ENCODE peak calls at places on chromosomes 3 and 15, in ten cellular contexts. F is GM12865; P is activated CD8-positive, alpha-beta T cell treated with anti-CD3 and anti-CD28 coated beads for 36 hours; K is endothelial cell; D is activated B cell treated with CpG ODN at 0.5 μM for 24 hours; V is PC-3; O is progenitor cell of endocrine pancreas; C is natural killer cell; X is GM13976; T is foreskin fibroblast. M is an unnamed sample.

GRCh38 chr3:19213608-19214220 is 65.4 kb downstream of the KCNH8 start:
- DNase-seq in F (peak; percentile 29), V (peak; percentile 13), D (no peak), K (no peak), O (no peak), X (no peak), C (no peak), T (no peak), P (no peak), M (no peak)

GRCh38 chr15:92925409-92925808 is 25.3 kb downstream of the CHD2 start:
- DNase-seq in K (no peak), D (no peak), P (no peak), F (no peak), C (no peak), X (no peak), O (no peak), T (no peak), V (no peak), M (no peak)

GRCh38 chr3:36476274-36476942 is 96.1 kb downstream of the STAC start:
- DNase-seq in T (no peak), P (no peak), V (no peak), X (no peak), O (no peak), C (no peak), D (no peak), K (no peak), F (no peak), M (no peak)

GRCh38 chr3:59654953-59655430 is 605.2 kb upstream of the CFAP20DC start:
- DNase-seq in K (no peak), T (no peak), P (no peak), X (no peak), C (no peak), V (no peak), O (no peak), F (no peak), D (no peak), M (no peak)

GRCh38 chr3:155572085-155572484 is 172.8 kb downstream of the PLCH1 start:
- DNase-seq in F (no peak), C (no peak), O (no peak), P (no peak), K (no peak), X (no peak), D (no peak), T (peak; percentile 51), V (peak; percentile 24), M (peak; percentile 35)

GRCh38 chr3:137035631-137036030 is 77.8 kb downstream of the IL20RB start:
- DNase-seq in V (peak; percentile 45), C (no peak), F (peak; percentile 44), X (peak; percentile 36), K (peak; percentile 28), T (no peak), D (no peak), O (no peak), P (peak; percentile 15), M (no peak)

GRCh38 chr3:125594581-125595011 is 701 bp downstream of the OSBPL11 start:
- DNase-seq in C (no peak), K (peak; percentile 15), F (peak; percentile 22), D (no peak), X (no peak), P (peak; percentile 37), O (no peak), V (no peak), T (peak; percentile 12), M (peak; percentile 2)

GRCh38 chr15:89192136-89192535 is 29.2 kb downstream of the RLBP1 start:
- DNase-seq in O (no peak), P (no peak), F (no peak), D (no peak), K (no peak), X (no peak), C (no peak), T (no peak), V (no peak), M (no peak)

GRCh38 chr3:38031022-38031994 is 1.9 kb upstream of the PLCD1 start:
- DNase-seq in K (no peak), O (no peak), D (no peak), X (no peak), F (no peak), V (peak; percentile 93), T (peak; percentile 55), C (no peak), P (peak; percentile 49), M (no peak)

GRCh38 chr3:48478631-48479555 is 25.1 kb downstream of the SHISA5 start:
- DNase-seq in V (no peak), O (no peak), X (peak; percentile 45), K (no peak), T (no peak), F (peak; percentile 55), C (peak; percentile 64), D (no peak), P (peak; percentile 80), M (no peak)

GRCh38 chr3:168977696-168978374 is 685.7 kb downstream of the MECOM start:
- DNase-seq in F (no peak), K (no peak), T (peak; percentile 51), V (no peak), X (no peak), C (no peak), P (no peak), O (no peak), D (no peak), M (no peak)

GRCh38 chr3:164779816-164780215 is 298.5 kb downstream of the SI start:
- DNase-seq in X (no peak), K (no peak), F (no peak), T (no peak), D (no peak), V (no peak), C (no peak), P (no peak), O (no peak), M (no peak)

GRCh38 chr3:129304141-129304540 is 25.5 kb downstream of the HMCES start:
- DNase-seq in C (no peak), V (no peak), D (no peak), T (no peak), X (no peak), F (no peak), O (no peak), P (no peak), K (no peak), M (no peak)

DNA sequence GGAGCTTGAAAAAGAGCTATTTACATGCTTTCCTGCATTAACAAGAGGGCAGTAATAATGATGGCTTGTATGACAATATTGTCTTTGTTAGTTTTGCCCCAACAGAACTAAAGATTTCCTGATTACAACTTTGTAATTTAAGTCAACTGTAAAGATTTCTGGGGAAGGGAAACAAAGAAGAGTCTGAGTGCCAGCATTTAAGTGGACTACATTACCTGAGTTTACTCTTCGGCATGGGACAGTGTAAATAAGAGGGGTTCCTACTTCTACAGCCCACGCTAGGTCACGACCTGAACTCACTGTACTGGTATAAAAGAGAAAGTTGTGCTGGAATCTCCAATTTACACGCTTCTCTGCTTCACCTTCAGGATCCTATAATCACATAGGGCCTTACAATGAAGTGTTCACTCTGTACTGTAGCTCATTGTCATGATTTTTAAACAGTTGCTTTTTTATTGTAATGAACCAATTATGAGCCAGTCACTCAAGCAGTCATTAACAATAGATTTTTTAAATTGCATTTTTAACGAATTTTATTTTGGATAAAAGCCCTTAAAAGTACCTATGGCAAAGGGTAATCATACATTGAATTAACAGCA is 39.6 kb downstream of the DPH6 start:
- DNase-seq in F (no peak), O (no peak), P (no peak), D (no peak), K (no peak), T (no peak), C (no peak), V (peak; percentile 16), X (no peak), M (no peak)
- TF ChIP-seq CTCF in F (no peak), O (no peak), P (no peak), D (no peak), K (no peak), T (no peak), C (no peak), V (no peak), X (no peak), M (no peak)

DNA sequence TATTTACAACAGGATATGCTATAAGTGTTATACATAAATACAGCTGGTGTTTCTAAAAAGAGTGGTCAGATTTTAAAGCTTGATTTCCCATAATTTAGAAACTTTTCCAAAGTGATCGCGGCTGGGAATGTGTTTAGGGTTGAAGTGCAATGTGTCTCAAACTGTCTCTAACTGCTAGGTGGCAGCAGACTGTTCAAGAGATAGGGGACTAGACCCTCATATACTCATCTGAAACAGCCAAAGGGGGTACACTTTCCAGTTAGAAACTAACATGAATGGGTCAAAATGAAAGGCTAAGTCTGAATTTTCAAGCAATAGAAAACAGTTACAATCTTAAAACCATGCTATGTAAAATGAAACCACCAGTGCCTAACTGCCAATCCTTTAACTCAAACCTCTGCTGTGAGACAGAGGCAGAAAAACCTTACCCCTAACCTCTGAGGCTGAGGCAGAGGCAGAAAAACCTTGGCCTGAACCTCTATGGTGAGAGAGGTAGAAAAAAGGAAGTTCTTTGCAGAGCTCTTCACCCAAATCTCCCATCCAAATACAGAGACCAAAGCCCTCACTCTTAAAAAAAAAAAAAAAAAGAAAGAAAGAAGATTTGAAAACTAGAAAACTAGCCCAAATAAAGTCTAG is 595.9 kb downstream of the NTRK3 start:
- DNase-seq in P (no peak), T (no peak), X (no peak), F (no peak), O (no peak), D (no peak), C (no peak), V (no peak), K (no peak), M (no peak)
- TF ChIP-seq CTCF in P (no peak), T (no peak), X (no peak), F (no peak), O (no peak), D (no peak), C (no peak), V (no peak), K (no peak), M (no peak)

GRCh38 chr15:76625267-76625666 is 279.9 kb downstream of the SCAPER start:
- DNase-seq in V (no peak), T (no peak), X (no peak), C (no peak), O (no peak), D (no peak), P (no peak), K (no peak), F (no peak), M (no peak)
- TF ChIP-seq CTCF in V (no peak), T (no peak), X (no peak), C (no peak), O (peak; percentile 14), D (no peak), P (no peak), K (no peak), F (no peak), M (no peak)

DNA sequence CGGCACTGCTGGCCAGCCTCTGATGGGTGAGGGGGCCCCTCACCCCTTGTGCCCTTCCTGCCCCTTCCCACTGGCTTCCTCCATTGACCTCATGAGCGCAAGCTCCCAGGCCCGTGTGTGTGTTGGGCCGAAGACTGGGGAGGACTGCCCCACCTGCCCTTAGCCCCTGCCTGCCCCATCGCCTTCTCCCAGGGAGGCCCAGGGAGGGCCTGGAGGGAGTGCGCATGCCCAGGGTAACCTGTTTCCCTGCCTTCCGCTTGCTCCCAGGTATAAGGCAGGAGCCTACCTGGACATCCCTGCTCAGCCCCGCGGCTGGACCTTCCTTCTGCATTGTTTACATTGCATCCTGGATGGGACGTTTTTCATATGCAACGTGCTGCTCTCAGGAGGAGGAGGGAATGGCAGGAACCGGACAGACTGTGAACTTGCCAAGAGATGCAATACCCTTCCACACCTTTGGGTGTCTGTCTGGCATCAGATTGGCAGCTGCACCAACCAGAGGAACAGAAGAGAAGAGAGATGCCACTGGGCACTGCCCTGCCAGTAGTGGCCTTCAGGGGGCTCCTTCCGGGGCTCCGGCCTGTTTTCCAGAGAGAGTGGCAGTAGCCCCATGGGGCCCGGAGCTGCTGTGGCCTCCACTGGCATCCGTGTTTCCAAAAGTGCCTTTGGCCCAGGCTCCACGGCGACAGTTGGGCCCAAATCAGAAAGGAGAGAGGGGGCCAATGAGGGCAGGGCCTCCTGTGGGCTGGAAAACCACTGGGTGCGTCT is 8.8 kb downstream of the DLL4 start:
- DNase-seq in T (no peak), F (peak; percentile 37), K (no peak), V (peak; percentile 79), O (no peak), D (no peak), X (no peak), C (no peak), P (no peak), M (no peak)
- TF ChIP-seq CTCF in T (peak; percentile 15), F (peak; percentile 15), K (no peak), V (peak; percentile 76), O (peak; percentile 21), D (no peak), X (no peak), C (no peak), P (peak; percentile 40), M (peak; percentile 22)

M was measured in BJ.